ENCODE peak calls at places on chromosomes 1 and 21, in five cellular contexts. C is IMR-90; K is thoracic aorta; U is activated CD8-positive, alpha-beta T cell treated with anti-CD3 and anti-CD28 coated beads for 36 hours; P is lower lobe of right lung. W is an unnamed sample.

GRCh38 chr1:61851849-61852692 is 109.8 kb downstream of the PATJ start:
- DNase-seq in C (peak), K (no peak), U (peak), P (no peak), W (peak)

GRCh38 chr1:96374076-96374762 is 347.4 kb upstream of the PTBP2 start:
- DNase-seq in C (peak), K (no peak), U (no peak), P (no peak), W (no peak)

GRCh38 chr1:32895325-32896215 is 5.6 kb downstream of the TMEM54 start:
- DNase-seq in C (no peak), K (no peak), U (no peak), P (no peak), W (no peak)

GRCh38 chr1:14706656-14707055 is 108.2 kb downstream of the KAZN start:
- DNase-seq in C (no peak), K (no peak), U (no peak), P (no peak), W (no peak)

GRCh38 chr1:229298887-229299503 is 28.1 kb downstream of the RAB4A start:
- DNase-seq in C (no peak), K (no peak), U (no peak), P (no peak), W (no peak)

GRCh38 chr21:28539623-28539988 is 453.1 kb downstream of the LTN1 start:
- DNase-seq in C (no peak), K (no peak), U (no peak), P (no peak), W (no peak)

GRCh38 chr21:37627074-37627473 is 260.5 kb downstream of the DYRK1A start:
- DNase-seq in C (no peak), K (no peak), U (no peak), P (no peak), W (no peak)

GRCh38 chr1:18322353-18323032 is 158.2 kb upstream of the KLHDC7A start:
- DNase-seq in C (no peak), K (no peak), U (peak), P (no peak), W (no peak)

GRCh38 chr21:45105906-45106485 is 31.6 kb downstream of the ADARB1 start:
- DNase-seq in C (no peak), K (no peak), U (no peak), P (no peak), W (no peak)

GRCh38 chr21:43950481-43950880 is 61.6 kb upstream of the TRAPPC10 start:
- DNase-seq in C (no peak), K (no peak), U (no peak), P (no peak), W (no peak)

GRCh38 chr1:23019851-23020625 is 770 bp downstream of the KDM1A start:
- DNase-seq in C (peak), K (no peak), U (peak), P (peak), W (peak)

GRCh38 chr21:45622416-45623097 is 21.0 kb upstream of the PCBP3 start:
- DNase-seq in C (no peak), K (no peak), U (no peak), P (no peak), W (peak)

GRCh38 chr1:224333309-224333926 is 3.4 kb upstream of the NVL start:
- DNase-seq in C (peak), K (no peak), U (peak), P (no peak), W (peak)

GRCh38 chr1:108561731-108562326 is 1.9 kb downstream of the EEIG2 start:
- DNase-seq in C (no peak), K (no peak), U (peak), P (peak), W (peak)

GRCh38 chr1:94863919-94864318 is 43.8 kb downstream of the SLC44A3 start:
- DNase-seq in C (peak), K (peak), U (no peak), P (no peak), W (no peak)

GRCh38 chr1:10105484-10105883 is 72.7 kb downstream of the UBE4B start:
- DNase-seq in C (no peak), K (no peak), U (no peak), P (no peak), W (no peak)

GRCh38 chr1:80450711-80451110 is 1350.0 kb upstream of the ADGRL2 start:
- DNase-seq in C (no peak), K (no peak), U (no peak), P (no peak), W (no peak)

GRCh38 chr1:99004270-99005141 is at the start of gene PLPPR5:
- DNase-seq in C (peak), K (no peak), U (peak), P (no peak), W (peak)

GRCh38 chr1:42335809-42336518 is 929 bp upstream of the FOXJ3 start:
- DNase-seq in C (peak), K (no peak), U (peak), P (no peak), W (no peak)

GRCh38 chr1:10867138-10867721 is 70.8 kb upstream of the CASZ1 start:
- DNase-seq in C (peak), K (no peak), U (peak), P (peak), W (peak)

GRCh38 chr1:193542668-193543067 is 356.3 kb upstream of the B3GALT2 start:
- DNase-seq in C (peak), K (no peak), U (no peak), P (no peak), W (no peak)

GRCh38 chr1:171899838-171900237 is 58.5 kb downstream of the DNM3 start:
- DNase-seq in C (no peak), K (no peak), U (no peak), P (no peak), W (no peak)

GRCh38 chr1:89605692-89606091 is 27.2 kb upstream of the LRRC8C start:
- DNase-seq in C (peak), K (no peak), U (no peak), P (no peak), W (no peak)

DNA sequence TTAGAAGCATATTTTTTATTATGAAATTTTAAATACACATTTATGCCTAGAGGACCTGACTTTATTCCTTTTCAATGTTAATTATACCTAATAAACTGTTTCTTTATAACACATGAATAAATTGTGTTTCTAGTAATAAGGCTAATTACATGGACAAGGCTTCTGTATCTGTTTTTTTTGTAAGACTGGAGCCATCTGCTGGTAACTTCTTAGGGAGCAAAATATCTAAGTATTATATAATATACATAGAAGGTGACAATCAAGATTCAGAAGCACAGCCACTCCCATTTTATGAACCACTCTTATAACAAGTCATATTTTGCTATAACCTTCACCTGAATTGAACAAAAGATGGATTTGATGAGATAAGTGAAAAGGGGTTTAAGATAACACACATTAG is 84.2 kb downstream of the LBR start:
- DNase-seq in C (peak), K (no peak), U (no peak), P (no peak), W (no peak)
- TF ChIP-seq CTCF in C (no peak), K (no peak), U (no peak), P (peak), W (no peak)

GRCh38 chr1:56513095-56513494 is 66.3 kb downstream of the PLPP3 start:
- DNase-seq in C (no peak), K (no peak), U (no peak), P (no peak), W (no peak)
- TF ChIP-seq CTCF in C (no peak), K (no peak), U (no peak), P (no peak), W (no peak)

GRCh38 chr1:93845554-93846150 is 33.4 kb downstream of the DNTTIP2 start:
- DNase-seq in C (peak), K (no peak), U (peak), P (no peak), W (peak)

GRCh38 chr1:93847811-93848288 is 31.2 kb downstream of the DNTTIP2 start:
- DNase-seq in C (peak), K (peak), U (peak), P (peak), W (peak)

GRCh38 chr1:93846151-93846928 is 32.7 kb downstream of the DNTTIP2 start:
- DNase-seq in C (peak), K (peak), U (peak), P (peak), W (peak)

GRCh38 chr1:93848352-93848883 is 30.6 kb downstream of the DNTTIP2 start:
- DNase-seq in C (no peak), K (no peak), U (no peak), P (no peak), W (no peak)

DNA sequence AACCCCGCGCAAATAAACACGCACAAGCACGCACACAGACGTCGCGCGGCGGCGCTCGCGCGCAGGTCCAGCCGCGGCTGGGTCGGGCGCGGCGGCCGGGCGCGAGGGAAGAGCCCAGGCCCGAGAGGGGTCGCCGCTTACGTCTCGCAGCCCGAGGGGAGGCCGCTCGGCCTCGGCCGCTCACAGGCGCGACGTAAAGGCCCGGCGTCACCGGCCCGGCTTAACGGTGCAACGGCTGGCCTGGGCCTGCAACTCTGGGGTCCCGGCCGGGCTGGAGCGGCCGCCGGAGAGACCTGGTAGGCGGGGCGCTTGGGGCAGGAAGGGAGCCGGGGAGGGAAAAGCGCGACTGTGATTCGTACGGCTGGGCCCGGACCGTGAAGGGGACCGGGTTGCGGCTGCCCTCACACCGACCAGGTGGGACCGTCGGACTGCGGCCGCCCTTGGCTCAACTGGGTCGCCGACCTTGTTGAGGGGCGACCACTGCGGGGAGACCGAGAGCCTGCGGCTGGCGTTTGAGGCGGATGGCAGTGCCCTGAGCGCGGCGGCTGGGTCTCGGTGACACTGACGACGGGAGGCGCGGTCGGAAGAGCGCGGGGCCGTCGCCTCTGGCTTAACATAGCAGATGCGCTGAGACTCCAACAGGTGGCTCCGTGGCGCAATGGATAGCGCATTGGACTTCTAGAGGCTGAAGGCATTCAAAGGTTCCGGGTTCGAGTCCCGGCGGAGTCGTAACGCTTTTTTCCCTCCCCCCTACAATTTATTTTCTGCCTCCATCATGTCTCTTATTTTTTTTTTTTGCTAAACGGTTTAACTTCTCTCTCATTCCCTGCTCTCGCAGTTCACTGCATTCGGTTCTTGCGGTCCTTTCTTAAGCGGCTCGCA is 31.8 kb downstream of the DNTTIP2 start:
- DNase-seq in C (peak), K (peak), U (peak), P (peak), W (peak)
- TF ChIP-seq CTCF in C (no peak), K (no peak), U (no peak), P (peak), W (no peak)

GRCh38 chr1:1244192-1244811 is 2.2 kb downstream of the C1QTNF12 start:
- DNase-seq in C (no peak), K (no peak), U (no peak), P (no peak), W (no peak)
- TF ChIP-seq CTCF in C (no peak), K (no peak), U (no peak), P (no peak), W (no peak)

GRCh38 chr1:34547043-34547674 is 207.7 kb upstream of the GJB5 start:
- DNase-seq in C (no peak), K (no peak), U (no peak), P (no peak), W (no peak)

GRCh38 chr1:34549199-34549598 is 205.6 kb upstream of the GJB5 start:
- DNase-seq in C (no peak), K (no peak), U (peak), P (no peak), W (no peak)
- TF ChIP-seq CTCF in C (no peak), K (no peak), U (no peak), P (no peak), W (peak)